ENCODE peak calls at places on chromosomes 2 and 18, in nine cellular contexts. K is GM23248, U is mammary epithelial cell, I is HCT116, H is MM.1S, F is kidney, G is IMR-90, Q is endodermal cell, M is Karpas-422. R is an unnamed sample.

GRCh38 chr2:133821107-133821760 is 253.0 kb upstream of the NCKAP5 start:
- DNase-seq in U (peak), Q (no peak), F (no peak), G (peak), M (no peak), I (no peak), H (no peak), K (peak), R (peak)

GRCh38 chr2:10061221-10061925 is 18.0 kb downstream of the KLF11 start:
- DNase-seq in K (no peak), M (no peak), G (no peak), F (peak), H (no peak), I (no peak), U (no peak), Q (no peak), R (no peak)

GRCh38 chr2:79849949-79850348 is 337.1 kb downstream of the CTNNA2 start:
- DNase-seq in K (no peak), Q (no peak), G (no peak), M (no peak), I (no peak), U (no peak), H (no peak), F (no peak), R (no peak)

GRCh38 chr2:152094014-152094413 is 4.8 kb downstream of the CACNB4 start:
- DNase-seq in Q (no peak), U (no peak), H (no peak), K (no peak), M (no peak), F (no peak), I (no peak), G (no peak), R (no peak)

GRCh38 chr2:200399046-200399445 is 92.6 kb downstream of the SPATS2L start:
- DNase-seq in G (peak), M (no peak), H (no peak), U (peak), K (peak), I (no peak), Q (no peak), F (no peak), R (peak)

GRCh38 chr2:216555274-216555673 is 56.6 kb downstream of the RPL37A start:
- DNase-seq in U (peak), Q (no peak), M (no peak), G (no peak), K (peak), F (peak), I (no peak), H (no peak), R (peak)

GRCh38 chr18:34222396-34223163 is 2.1 kb downstream of the NOL4 start:
- DNase-seq in Q (peak), K (peak), U (peak), G (no peak), F (peak), H (peak), I (no peak), M (no peak), R (peak)

GRCh38 chr2:168517801-168518200 is 61.7 kb downstream of the CERS6 start:
- DNase-seq in K (peak), M (no peak), U (no peak), Q (no peak), G (no peak), H (no peak), F (no peak), I (no peak), R (no peak)

GRCh38 chr2:46173030-46173429 is 124.2 kb upstream of the EPAS1 start:
- DNase-seq in M (no peak), U (no peak), I (no peak), K (no peak), H (no peak), G (no peak), F (peak), Q (no peak), R (no peak)

GRCh38 chr2:101442667-101443061 is 32.2 kb downstream of the RFX8 start:
- DNase-seq in G (no peak), H (no peak), Q (peak), M (no peak), I (peak), F (no peak), K (peak), U (peak), R (no peak)

GRCh38 chr2:168328421-168328820 is 81.0 kb upstream of the STK39 start:
- DNase-seq in U (no peak), H (no peak), Q (peak), K (no peak), I (no peak), M (peak), G (no peak), F (no peak), R (no peak)

GRCh38 chr2:241798631-241799521 is 10.1 kb upstream of the NEU4 start:
- DNase-seq in F (peak), I (no peak), G (no peak), H (no peak), Q (peak), U (no peak), K (no peak), M (no peak), R (no peak)

GRCh38 chr2:112643488-112643887 is 2.3 kb upstream of the SLC20A1 start:
- DNase-seq in F (no peak), U (no peak), G (no peak), I (no peak), K (no peak), M (no peak), Q (no peak), H (no peak), R (no peak)

GRCh38 chr2:94947097-94948016 is 76.1 kb downstream of the TEKT4 start:
- DNase-seq in U (no peak), F (no peak), K (no peak), M (no peak), I (no peak), G (no peak), Q (no peak), H (no peak), R (no peak)

GRCh38 chr2:133674433-133675331 is 106.4 kb upstream of the NCKAP5 start:
- DNase-seq in H (no peak), Q (peak), G (peak), I (no peak), U (peak), M (no peak), F (peak), K (peak), R (peak)

GRCh38 chr18:76430636-76431035 is 64.4 kb downstream of the ZNF516 start:
- DNase-seq in I (no peak), K (peak), Q (no peak), G (peak), M (no peak), H (no peak), F (no peak), U (peak), R (peak)

GRCh38 chr18:23641143-23641720 is 21.5 kb downstream of the ANKRD29 start:
- DNase-seq in H (no peak), I (no peak), F (no peak), K (no peak), U (no peak), Q (no peak), G (no peak), M (no peak), R (no peak)

GRCh38 chr2:231991664-231992063 is 30.2 kb downstream of the DIS3L2 start:
- DNase-seq in F (no peak), K (peak), H (no peak), U (no peak), Q (no peak), M (no peak), G (peak), I (no peak), R (peak)

GRCh38 chr18:63022429-63023022 is 297.0 kb downstream of the BCL2 start:
- DNase-seq in Q (peak), K (peak), G (no peak), U (no peak), H (no peak), M (no peak), I (no peak), F (no peak), R (no peak)

GRCh38 chr2:56682397-56682760 is 498.6 kb downstream of the CCDC85A start:
- DNase-seq in H (no peak), M (no peak), F (no peak), Q (no peak), K (no peak), U (no peak), G (no peak), I (no peak), R (peak)

GRCh38 chr2:25294573-25295462 is 46.9 kb downstream of the DNMT3A start:
- DNase-seq in G (peak), I (peak), Q (no peak), K (peak), M (peak), H (peak), F (peak), U (peak), R (peak)

GRCh38 chr18:46071615-46071893 is 506 bp downstream of the PSTPIP2 start:
- DNase-seq in G (no peak), I (no peak), F (no peak), H (no peak), M (peak), U (no peak), K (no peak), Q (peak), R (no peak)

GRCh38 chr2:86476918-86477317 is 35.7 kb downstream of the KDM3A start:
- DNase-seq in K (no peak), G (no peak), F (no peak), M (no peak), Q (no peak), U (no peak), I (no peak), H (no peak), R (no peak)

GRCh38 chr2:149187061-149187460 is 143.3 kb upstream of the LYPD6 start:
- DNase-seq in M (no peak), I (no peak), U (no peak), K (no peak), Q (no peak), H (no peak), G (no peak), F (no peak), R (no peak)

GRCh38 chr2:230346465-230346864 is 19.5 kb downstream of the SP140L start:
- DNase-seq in I (no peak), H (no peak), F (no peak), G (no peak), M (no peak), U (no peak), Q (no peak), K (no peak), R (no peak)

GRCh38 chr2:161576421-161576820 is 47.8 kb upstream of the SLC4A10 start:
- DNase-seq in I (peak), H (no peak), G (no peak), Q (peak), U (no peak), F (no peak), K (peak), M (peak), R (no peak)

GRCh38 chr2:83587309-83587708 is 871.8 kb downstream of the SUCLG1 start:
- DNase-seq in Q (no peak), I (no peak), G (no peak), F (no peak), U (no peak), K (no peak), H (no peak), M (no peak), R (no peak)

GRCh38 chr2:72917138-72917874 is at the start of gene EMX1:
- DNase-seq in I (peak), F (peak), K (peak), M (no peak), U (peak), H (peak), G (no peak), Q (peak), R (no peak)

GRCh38 chr18:51731070-51731469 is 533.6 kb upstream of the MEX3C start:
- DNase-seq in M (no peak), U (no peak), H (no peak), K (no peak), F (no peak), Q (no peak), I (no peak), G (no peak), R (no peak)

GRCh38 chr2:18719978-18720775 is 130.8 kb upstream of the NT5C1B start:
- DNase-seq in F (no peak), U (peak), Q (no peak), M (no peak), G (peak), K (peak), H (no peak), I (no peak), R (peak)

GRCh38 chr18:47247833-47248609 is 3.4 kb downstream of the SKOR2 start:
- DNase-seq in I (no peak), M (no peak), F (no peak), K (no peak), G (no peak), H (no peak), Q (peak), U (no peak), R (no peak)

GRCh38 chr18:62711781-62712180 is 3.6 kb upstream of the PHLPP1 start:
- DNase-seq in I (no peak), F (no peak), M (no peak), U (no peak), Q (no peak), K (no peak), H (no peak), G (no peak), R (no peak)

GRCh38 chr2:71226391-71226964 is 425 bp downstream of the PAIP2B start:
- DNase-seq in I (no peak), K (peak), G (no peak), U (peak), M (peak), Q (peak), F (peak), H (peak), R (no peak)

DNA sequence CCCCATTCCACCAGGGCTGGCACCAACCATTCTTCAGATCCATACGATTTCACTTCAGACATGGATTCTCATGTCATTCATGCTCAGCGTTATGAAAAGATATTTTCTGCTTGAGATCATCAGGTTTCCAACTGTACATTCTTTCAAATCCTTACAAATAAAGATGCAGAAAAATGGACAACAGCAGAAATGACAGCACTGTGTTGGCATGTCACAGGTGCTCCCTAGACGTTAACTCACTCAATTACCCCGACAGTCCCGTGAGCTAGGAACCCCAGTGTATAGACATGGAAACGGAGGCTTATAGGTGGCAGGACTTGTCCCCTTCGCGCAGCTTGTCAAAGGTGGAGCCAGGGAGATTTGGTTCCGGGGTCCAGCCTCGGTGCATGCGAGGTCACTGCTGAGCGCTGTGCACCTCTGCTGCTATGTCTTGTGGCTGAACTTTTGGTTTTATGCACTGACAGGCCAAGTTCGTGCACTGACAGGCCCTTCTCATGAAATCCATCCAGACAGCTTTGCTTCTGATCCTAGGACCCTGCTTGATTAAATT is 17.7 kb downstream of the FHL2 start:
- DNase-seq in F (no peak), H (no peak), M (no peak), Q (no peak), I (no peak), U (no peak), G (no peak), K (peak), R (no peak)
- H3K9ac ChIP-seq in F (no peak), H (no peak), M (no peak), Q (no peak), I (no peak), U (no peak), G (peak), K (peak), R (no peak)

GRCh38 chr2:237057107-237057506 is 28.6 kb upstream of the COPS8 start:
- DNase-seq in Q (no peak), H (no peak), U (no peak), I (no peak), M (no peak), K (no peak), F (no peak), G (no peak), R (no peak)

GRCh38 chr2:237056271-237056875 is 29.3 kb upstream of the COPS8 start:
- DNase-seq in H (no peak), I (no peak), Q (no peak), K (no peak), U (no peak), F (no peak), M (no peak), G (no peak), R (no peak)

GRCh38 chr2:237059155-237059875 is 26.4 kb upstream of the COPS8 start:
- DNase-seq in M (peak), G (no peak), I (no peak), F (no peak), U (no peak), Q (peak), K (no peak), H (peak), R (no peak)

GRCh38 chr2:237058423-237058822 is 27.3 kb upstream of the COPS8 start:
- DNase-seq in K (no peak), M (peak), G (no peak), I (no peak), Q (peak), H (no peak), F (no peak), U (no peak), R (no peak)

DNA sequence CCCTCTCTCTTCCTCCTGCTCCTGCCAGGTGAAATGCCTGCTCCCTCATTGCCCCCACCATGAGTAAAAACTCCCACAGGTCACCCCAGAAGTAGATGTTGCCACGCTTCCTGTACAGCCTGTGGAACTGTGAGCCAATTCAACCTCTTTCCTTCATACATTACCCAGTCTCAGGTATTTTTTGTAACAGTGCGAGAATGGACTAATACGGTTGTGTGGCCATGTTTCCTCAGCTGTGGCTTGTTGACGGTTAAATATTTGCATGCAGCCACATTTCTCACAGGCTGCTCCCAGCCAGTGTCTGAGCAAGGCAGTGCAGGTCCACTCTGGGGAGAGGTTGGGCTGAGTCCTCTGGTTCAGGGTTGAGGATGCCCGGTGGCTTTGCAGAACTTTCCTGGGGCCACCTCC is 27.8 kb upstream of the COPS8 start:
- DNase-seq in M (peak), Q (no peak), I (no peak), F (no peak), G (no peak), K (no peak), U (no peak), H (peak), R (no peak)
- H3K9ac ChIP-seq in M (peak), Q (no peak), I (no peak), F (no peak), G (no peak), K (no peak), U (no peak), H (peak), R (no peak)

GRCh38 chr18:48629730-48630324 is 91.0 kb downstream of the CTIF start:
- DNase-seq in M (peak), F (no peak), K (peak), G (peak), I (peak), Q (no peak), U (peak), H (no peak), R (peak)
- H3K9ac ChIP-seq in M (no peak), F (no peak), K (peak), G (no peak), I (no peak), Q (no peak), U (peak), H (no peak), R (no peak)

GRCh38 chr2:20487392-20488135 is 40.7 kb downstream of the RHOB start:
- DNase-seq in F (no peak), H (no peak), M (peak), I (no peak), U (no peak), Q (peak), K (no peak), G (no peak), R (no peak)
- H3K9ac ChIP-seq in F (no peak), H (no peak), M (no peak), I (no peak), U (no peak), Q (no peak), K (no peak), G (no peak), R (no peak)

GRCh38 chr2:237895544-237896506 is 36.4 kb downstream of the RAMP1 start:
- DNase-seq in H (no peak), G (no peak), M (no peak), F (peak), K (no peak), Q (peak), I (no peak), U (peak), R (peak)

GRCh38 chr2:237896941-237897340 is 37.5 kb downstream of the RAMP1 start:
- DNase-seq in H (no peak), F (peak), K (no peak), U (no peak), I (no peak), Q (no peak), M (no peak), G (no peak), R (no peak)

GRCh38 chr2:237894396-237894979 is 35.1 kb downstream of the RAMP1 start:
- DNase-seq in G (no peak), F (peak), U (no peak), K (no peak), M (no peak), I (no peak), H (no peak), Q (peak), R (no peak)

GRCh38 chr2:237894986-237895543 is 35.6 kb downstream of the RAMP1 start:
- DNase-seq in M (no peak), G (no peak), F (peak), K (no peak), I (no peak), U (no peak), Q (no peak), H (no peak), R (no peak)

DNA sequence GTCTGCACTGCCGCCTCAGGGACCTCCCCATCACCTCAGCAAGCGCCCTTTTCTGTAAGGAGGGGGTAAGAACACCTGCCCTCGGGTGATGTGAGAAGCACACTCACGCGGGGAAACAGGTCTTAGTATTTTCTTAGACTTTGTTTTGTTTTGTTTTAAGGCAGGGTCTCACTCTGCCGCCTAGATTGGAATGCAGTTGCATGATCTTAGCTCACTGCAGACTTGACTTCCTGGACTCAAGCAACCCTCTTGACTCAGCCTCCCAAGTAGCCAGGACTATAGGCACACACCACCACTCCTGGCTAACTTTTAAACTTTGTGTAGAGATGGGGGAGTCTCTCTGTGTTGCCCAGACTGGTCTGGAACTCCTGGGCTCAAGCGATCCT is 37.1 kb downstream of the RAMP1 start:
- DNase-seq in I (no peak), H (no peak), Q (peak), U (no peak), G (peak), K (no peak), M (no peak), F (no peak), R (peak)
- H3K9ac ChIP-seq in I (no peak), H (no peak), Q (no peak), U (no peak), G (no peak), K (no peak), M (no peak), F (no peak), R (no peak)